ENCODE peak calls at places on chromosomes 1 and 21, in ten cellular contexts. G is heart left ventricle; F is CD8-positive, alpha-beta T cell; A is kidney; X is endodermal cell; H is sigmoid colon; E is cardiac muscle cell; Y is brain microvascular endothelial cell; T is colonic mucosa; Q is transverse colon. L is an unnamed sample.

GRCh38 chr1:28540651-28541050 is 12.2 kb upstream of the TRNAU1AP start:
- DNase-seq in X (peak; percentile 74), T (no peak), G (no peak), Y (no peak), Q (no peak), A (no peak), E (no peak), H (no peak), F (no peak), L (no peak)

GRCh38 chr1:15206418-15207030 is 40.5 kb upstream of the FHAD1 start:
- DNase-seq in G (no peak), Q (no peak), E (no peak), H (peak; percentile 58), F (no peak), T (no peak), A (no peak), X (peak; percentile 62), Y (no peak), L (no peak)

GRCh38 chr1:107430540-107431228 is 289.8 kb downstream of the NTNG1 start:
- DNase-seq in G (no peak), Y (peak; percentile 33), X (peak; percentile 72), T (peak; percentile 48), F (no peak), E (peak; percentile 79), A (no peak), H (no peak), Q (peak; percentile 45), L (no peak)

GRCh38 chr1:100364731-100365130 is 12.4 kb downstream of the CDC14A start:
- DNase-seq in G (no peak), X (no peak), Q (no peak), A (no peak), T (no peak), Y (no peak), F (no peak), H (no peak), E (no peak), L (no peak)

GRCh38 chr1:168637350-168637991 is 61.1 kb downstream of the XCL1 start:
- DNase-seq in F (no peak), H (no peak), Y (no peak), E (peak; percentile 62), A (no peak), Q (no peak), G (no peak), T (no peak), X (no peak), L (peak; percentile 30)

GRCh38 chr1:173042806-173043205 is 7.9 kb downstream of the TNFSF18 start:
- DNase-seq in Q (no peak), H (no peak), A (no peak), E (no peak), X (no peak), Y (no peak), T (no peak), G (no peak), F (no peak), L (no peak)

GRCh38 chr1:5752715-5753330 is 239.4 kb downstream of the NPHP4 start:
- DNase-seq in Q (no peak), A (no peak), E (peak; percentile 31), H (peak; percentile 37), X (no peak), F (no peak), G (peak; percentile 20), Y (no peak), T (no peak), L (no peak)

GRCh38 chr1:162711066-162711465 is 78.8 kb downstream of the DDR2 start:
- DNase-seq in Q (no peak), E (no peak), A (no peak), Y (no peak), G (no peak), F (no peak), X (no peak), H (no peak), T (no peak), L (no peak)

GRCh38 chr1:109768335-109768650 is 4.6 kb upstream of the EPS8L3 start:
- DNase-seq in A (peak; percentile 23), Y (no peak), Q (peak; percentile 3), E (no peak), G (no peak), T (no peak), H (no peak), X (no peak), F (no peak), L (no peak)

GRCh38 chr1:37673920-37674319 is 18.4 kb upstream of the CDCA8 start:
- DNase-seq in E (no peak), F (peak; percentile 67), H (no peak), G (no peak), T (peak; percentile 24), X (peak; percentile 84), A (peak; percentile 30), Y (no peak), Q (no peak), L (no peak)

GRCh38 chr1:64090436-64090835 is 113.0 kb upstream of the UBE2U start:
- DNase-seq in Y (no peak), A (no peak), X (no peak), H (no peak), T (no peak), Q (no peak), F (no peak), E (no peak), G (no peak), L (no peak)

GRCh38 chr1:93716974-93717373 is 35.3 kb upstream of the BCAR3 start:
- DNase-seq in X (peak; percentile 40), F (no peak), H (no peak), E (no peak), Q (no peak), A (no peak), G (no peak), Y (peak; percentile 39), T (no peak), L (no peak)

GRCh38 chr1:99652881-99653281 is 7.0 kb downstream of the PALMD start:
- DNase-seq in A (no peak), H (no peak), Y (no peak), Q (no peak), T (no peak), X (peak; percentile 45), G (no peak), E (no peak), F (no peak), L (no peak)

GRCh38 chr1:51421961-51422360 is 91.6 kb upstream of the TTC39A start:
- DNase-seq in A (no peak), F (no peak), T (no peak), X (no peak), Q (no peak), G (no peak), E (peak; percentile 87), Y (peak; percentile 22), H (no peak), L (no peak)

GRCh38 chr1:46603481-46603857 is 599 bp downstream of the MKNK1 start:
- DNase-seq in Y (no peak), G (no peak), X (no peak), F (no peak), H (no peak), A (no peak), E (no peak), T (no peak), Q (no peak), L (no peak)

GRCh38 chr21:43193651-43194302 is 25.0 kb downstream of the CRYAA start:
- DNase-seq in A (peak; percentile 87), Y (peak; percentile 89), T (peak; percentile 13), F (no peak), E (no peak), Q (no peak), G (peak; percentile 75), H (peak; percentile 63), X (peak; percentile 28), L (no peak)

DNA sequence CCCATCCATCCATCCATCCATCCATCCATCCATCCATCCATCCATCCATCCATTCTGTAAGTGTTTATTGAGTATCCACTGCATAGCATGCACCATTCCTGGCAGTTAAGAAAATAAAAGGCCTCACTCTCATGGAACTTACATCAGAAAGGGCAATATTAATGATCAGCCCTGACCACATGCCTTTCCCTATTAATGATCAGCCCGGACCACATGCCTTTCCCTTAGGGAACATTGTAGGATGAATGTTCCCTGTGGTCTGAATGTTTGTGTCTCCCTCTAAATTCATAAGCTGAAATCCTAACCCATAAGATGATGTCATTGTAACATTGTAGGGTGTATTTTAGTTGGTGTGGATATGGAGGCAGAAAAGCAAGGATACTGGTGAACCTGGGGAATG is 365.8 kb downstream of the KIF26B start:
- DNase-seq in T (no peak), Y (no peak), A (no peak), G (no peak), E (no peak), Q (no peak), X (no peak), H (no peak), F (no peak), L (no peak)
- TF ChIP-seq CTCF in T (no peak), Y (no peak), A (no peak), G (no peak), E (no peak), Q (no peak), X (no peak), H (no peak), F (no peak), L (no peak)

DNA sequence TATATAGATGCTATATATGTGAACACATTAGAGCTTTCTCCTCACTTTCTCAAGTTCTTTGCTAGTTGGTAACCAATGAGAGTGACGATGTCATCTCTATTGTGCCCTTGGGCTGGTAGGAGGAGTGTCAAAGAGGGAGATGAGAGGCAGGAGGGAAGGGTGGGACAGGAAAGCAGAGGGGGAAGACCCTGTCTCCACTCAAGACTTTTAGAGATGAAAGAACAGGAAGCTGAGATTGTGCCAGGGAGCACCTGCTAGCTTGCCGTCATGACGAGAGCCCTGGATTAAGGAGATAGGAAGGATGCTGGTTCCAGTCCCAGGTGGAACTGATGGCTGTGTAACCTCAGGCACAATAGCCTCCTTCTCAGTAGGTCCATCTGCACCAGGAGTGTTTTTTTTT is 16.7 kb downstream of the CNR2 start:
- DNase-seq in G (no peak), X (no peak), F (no peak), H (no peak), Q (no peak), E (no peak), Y (no peak), A (no peak), T (no peak), L (no peak)
- H3K27ac ChIP-seq in G (no peak overlapping the region), X (no peak overlapping the region), F (no peak overlapping the region), H (no peak overlapping the region), Q (no peak overlapping the region), E (no peak overlapping the region), Y (no peak overlapping the region), A (no peak overlapping the region), T (no peak overlapping the region), L (no peak overlapping the region)

GRCh38 chr1:164510435-164510834 is 48.5 kb upstream of the PBX1 start:
- DNase-seq in E (no peak), Y (peak; percentile 3), F (no peak), Q (no peak), X (no peak), H (no peak), G (no peak), A (no peak), T (no peak), L (no peak)
- TF ChIP-seq CTCF in E (peak; percentile 35), Y (no peak), F (no peak), Q (no peak), X (peak; percentile 44), H (no peak), G (no peak), A (no peak), T (no peak), L (no peak)

DNA sequence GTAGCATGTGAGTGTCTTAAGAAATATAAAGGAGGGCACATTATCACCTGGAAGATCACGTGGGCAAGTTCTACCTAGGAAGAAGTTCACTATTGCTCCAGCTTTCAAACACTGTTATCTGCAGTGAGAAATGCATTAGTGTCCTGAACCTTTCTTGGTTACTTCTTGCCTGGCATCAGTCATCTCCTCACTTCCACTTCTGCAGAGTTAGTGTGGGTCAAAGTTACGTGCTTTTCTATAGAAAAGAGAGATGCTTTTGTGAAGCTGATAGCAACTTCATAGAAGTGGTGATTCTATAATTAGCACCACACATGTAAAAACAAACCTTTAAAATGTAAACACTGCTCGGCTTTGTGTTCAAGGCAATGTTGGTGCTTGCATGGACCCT is 57.2 kb downstream of the MRPS6 start:
- DNase-seq in Y (no peak), X (no peak), H (no peak), F (no peak), T (no peak), E (no peak), Q (no peak), G (no peak), A (no peak), L (no peak)
- H3K27ac ChIP-seq in Y (no peak overlapping the region), X (peak overlapping the region; percentile 88), H (peak overlapping the region; percentile 89), F (no peak overlapping the region), T (peak overlapping the region; percentile 35), E (peak overlapping the region; percentile 95), Q (peak overlapping the region; percentile 63), G (peak overlapping the region; percentile 72), A (peak overlapping the region; percentile 79), L (peak overlapping the region; percentile 95)

L was measured in gastrocnemius medialis.